ENCODE peak calls at places on chromosomes 13 and 19, in six cellular contexts. U is cardiac muscle cell, K is skeletal muscle cell, Y is fibroblast of the aortic adventitia, Z is T47D, V is posterior cingulate gyrus. H is an unnamed sample.

GRCh38 chr13:41268764-41269163 is 5.4 kb upstream of the MTRF1 start:
- DNase-seq in U (peak; percentile 23), K (no peak), Y (no peak), Z (peak; percentile 43), V (no peak), H (no peak)

GRCh38 chr13:99218969-99219368 is 18.3 kb downstream of the UBAC2 start:
- DNase-seq in U (no peak), K (no peak), Y (no peak), Z (no peak), V (no peak), H (no peak)

GRCh38 chr19:42255766-42256750 is 1.1 kb upstream of the ERF start:
- DNase-seq in U (peak; percentile 61), K (no peak), Y (peak; percentile 64), Z (peak; percentile 38), V (peak; percentile 91), H (no peak)

GRCh38 chr13:113669231-113669870 is 2.3 kb downstream of the GRK1 start:
- DNase-seq in U (no peak), K (no peak), Y (no peak), Z (no peak), V (no peak), H (no peak)

GRCh38 chr13:93847162-93847561 is 620.6 kb downstream of the GPC6 start:
- DNase-seq in U (no peak), K (peak; percentile 48), Y (peak; percentile 67), Z (no peak), V (no peak), H (no peak)

GRCh38 chr19:38266981-38267597 is 2.7 kb downstream of the SPINT2 start:
- DNase-seq in U (no peak), K (no peak), Y (peak; percentile 37), Z (peak; percentile 41), V (no peak), H (no peak)

GRCh38 chr13:83881917-83882625 is at the start of gene SLITRK1:
- DNase-seq in U (peak; percentile 91), K (peak; percentile 31), Y (peak; percentile 63), Z (peak; percentile 79), V (peak; percentile 87), H (no peak)

GRCh38 chr13:20848203-20848602 is 54.3 kb downstream of the XPO4 start:
- DNase-seq in U (no peak), K (no peak), Y (no peak), Z (no peak), V (no peak), H (no peak)

GRCh38 chr19:58381460-58382220 is 810 bp upstream of the ZNF837 start:
- DNase-seq in U (no peak), K (no peak), Y (no peak), Z (no peak), V (peak; percentile 62), H (no peak)

GRCh38 chr13:98543380-98544104 is 33.4 kb downstream of the STK24 start:
- DNase-seq in U (no peak), K (no peak), Y (no peak), Z (no peak), V (no peak), H (no peak)

GRCh38 chr13:40399756-40400155 is 266.7 kb downstream of the FOXO1 start:
- DNase-seq in U (no peak), K (no peak), Y (no peak), Z (no peak), V (no peak), H (no peak)

GRCh38 chr13:64158910-64159309 is 2743.3 kb upstream of the PCDH20 start:
- DNase-seq in U (no peak), K (peak; percentile 24), Y (peak; percentile 85), Z (no peak), V (no peak), H (peak; percentile 2)

GRCh38 chr19:36060430-36060829 is 5.7 kb downstream of the WDR62 start:
- DNase-seq in U (peak; percentile 70), K (no peak), Y (peak; percentile 71), Z (peak; percentile 8), V (peak; percentile 93), H (no peak)

GRCh38 chr19:6393982-6394412 is 1.0 kb upstream of the GTF2F1 start:
- DNase-seq in U (no peak), K (no peak), Y (no peak), Z (peak; percentile 63), V (no peak), H (no peak)

GRCh38 chr13:71867101-71867814 is at the start of gene DACH1:
- DNase-seq in U (peak; percentile 73), K (no peak), Y (peak; percentile 8), Z (peak; percentile 86), V (peak; percentile 61), H (no peak)

GRCh38 chr13:43095771-43096719 is 72.7 kb downstream of the DNAJC15 start:
- DNase-seq in U (no peak), K (no peak), Y (peak; percentile 57), Z (no peak), V (no peak), H (no peak)